ENCODE peak calls at places on chromosome 1, in five cellular contexts. One of them, this sample, is unnamed.

GRCh38 chr1:17633654-17634053 is 94.2 kb downstream of the ARHGEF10L start:
- DNase-seq in kidney epithelial cell: no peak
- DNase-seq in psoas muscle: no peak
- DNase-seq in fibroblast of lung: peak
- DNase-seq in upper lobe of right lung: no peak
- DNase-seq in this sample: peak

GRCh38 chr1:247212012-247212411 is 40.2 kb upstream of the ZNF124 start:
- DNase-seq in kidney epithelial cell: peak
- DNase-seq in psoas muscle: no peak
- DNase-seq in fibroblast of lung: no peak
- DNase-seq in upper lobe of right lung: no peak
- DNase-seq in this sample: peak

GRCh38 chr1:54973205-54973921 is 7.1 kb upstream of the TMEM61 start:
- DNase-seq in kidney epithelial cell: no peak
- DNase-seq in psoas muscle: peak
- DNase-seq in fibroblast of lung: peak
- DNase-seq in upper lobe of right lung: no peak
- DNase-seq in this sample: no peak

GRCh38 chr1:119935373-119935772 is 39.1 kb upstream of the ADAM30 start:
- DNase-seq in kidney epithelial cell: no peak
- DNase-seq in psoas muscle: no peak
- DNase-seq in fibroblast of lung: no peak
- DNase-seq in upper lobe of right lung: no peak
- DNase-seq in this sample: no peak

GRCh38 chr1:4624141-4624715 is 30.2 kb upstream of the AJAP1 start:
- DNase-seq in kidney epithelial cell: no peak
- DNase-seq in psoas muscle: no peak
- DNase-seq in fibroblast of lung: no peak
- DNase-seq in upper lobe of right lung: peak
- DNase-seq in this sample: no peak

GRCh38 chr1:14956579-14957195 is 196.9 kb upstream of the TMEM51 start:
- DNase-seq in kidney epithelial cell: no peak
- DNase-seq in psoas muscle: no peak
- DNase-seq in fibroblast of lung: no peak
- DNase-seq in upper lobe of right lung: no peak
- DNase-seq in this sample: no peak

GRCh38 chr1:66302810-66303209 is 231.1 kb upstream of the SGIP1 start:
- DNase-seq in kidney epithelial cell: peak
- DNase-seq in psoas muscle: no peak
- DNase-seq in fibroblast of lung: peak
- DNase-seq in upper lobe of right lung: no peak
- DNase-seq in this sample: peak

GRCh38 chr1:54314691-54315455 is 91.3 kb downstream of the SSBP3 start:
- DNase-seq in kidney epithelial cell: no peak
- DNase-seq in psoas muscle: no peak
- DNase-seq in fibroblast of lung: no peak
- DNase-seq in upper lobe of right lung: no peak
- DNase-seq in this sample: no peak

GRCh38 chr1:90104941-90105593 is 110.2 kb downstream of the ZNF326 start:
- DNase-seq in kidney epithelial cell: no peak
- DNase-seq in psoas muscle: no peak
- DNase-seq in fibroblast of lung: no peak
- DNase-seq in upper lobe of right lung: no peak
- DNase-seq in this sample: no peak

GRCh38 chr1:31183927-31184554 is 55.6 kb downstream of the NKAIN1 start:
- DNase-seq in kidney epithelial cell: no peak
- DNase-seq in psoas muscle: no peak
- DNase-seq in fibroblast of lung: no peak
- DNase-seq in upper lobe of right lung: no peak
- DNase-seq in this sample: no peak

GRCh38 chr1:47399841-47400144 is 16.3 kb upstream of the FOXE3 start:
- DNase-seq in kidney epithelial cell: no peak
- DNase-seq in psoas muscle: no peak
- DNase-seq in fibroblast of lung: no peak
- DNase-seq in upper lobe of right lung: no peak
- DNase-seq in this sample: no peak

GRCh38 chr1:116325922-116326321 is 47.1 kb upstream of the ATP1A1 start:
- DNase-seq in kidney epithelial cell: no peak
- DNase-seq in psoas muscle: peak
- DNase-seq in fibroblast of lung: no peak
- DNase-seq in upper lobe of right lung: no peak
- DNase-seq in this sample: no peak

GRCh38 chr1:223429313-223429731 is 36.1 kb downstream of the CCDC185 start:
- DNase-seq in kidney epithelial cell: no peak
- DNase-seq in psoas muscle: no peak
- DNase-seq in fibroblast of lung: peak
- DNase-seq in upper lobe of right lung: no peak
- DNase-seq in this sample: peak

GRCh38 chr1:167663002-167663772 is 33.2 kb downstream of the RCSD1 start:
- DNase-seq in kidney epithelial cell: no peak
- DNase-seq in psoas muscle: peak
- DNase-seq in fibroblast of lung: peak
- DNase-seq in upper lobe of right lung: no peak
- DNase-seq in this sample: peak

GRCh38 chr1:242585616-242586354 is 61.3 kb upstream of the PLD5 start:
- DNase-seq in kidney epithelial cell: no peak
- DNase-seq in psoas muscle: no peak
- DNase-seq in fibroblast of lung: no peak
- DNase-seq in upper lobe of right lung: no peak
- DNase-seq in this sample: no peak

GRCh38 chr1:56790036-56790435 is 29.2 kb downstream of the FYB2 start:
- DNase-seq in kidney epithelial cell: no peak
- DNase-seq in psoas muscle: no peak
- DNase-seq in fibroblast of lung: no peak
- DNase-seq in upper lobe of right lung: no peak
- DNase-seq in this sample: no peak

GRCh38 chr1:103142466-103142865 is 34.1 kb upstream of the COL11A1 start:
- DNase-seq in kidney epithelial cell: no peak
- DNase-seq in psoas muscle: no peak
- DNase-seq in fibroblast of lung: peak
- DNase-seq in upper lobe of right lung: no peak
- DNase-seq in this sample: no peak

GRCh38 chr1:207088161-207088560 is 499 bp upstream of the C4BPB start:
- DNase-seq in kidney epithelial cell: no peak
- DNase-seq in psoas muscle: no peak
- DNase-seq in fibroblast of lung: peak
- DNase-seq in upper lobe of right lung: no peak
- DNase-seq in this sample: no peak

GRCh38 chr1:230495021-230495550 is 69.0 kb upstream of the PGBD5 start:
- DNase-seq in kidney epithelial cell: no peak
- DNase-seq in psoas muscle: no peak
- DNase-seq in fibroblast of lung: no peak
- DNase-seq in upper lobe of right lung: no peak
- DNase-seq in this sample: no peak

GRCh38 chr1:118842462-118843201 is 145.5 kb downstream of the TBX15 start:
- DNase-seq in kidney epithelial cell: no peak
- DNase-seq in psoas muscle: no peak
- DNase-seq in fibroblast of lung: no peak
- DNase-seq in upper lobe of right lung: peak
- DNase-seq in this sample: no peak

GRCh38 chr1:93991269-93991668 is 82.0 kb upstream of the GCLM start:
- DNase-seq in kidney epithelial cell: no peak
- DNase-seq in psoas muscle: no peak
- DNase-seq in fibroblast of lung: no peak
- DNase-seq in upper lobe of right lung: no peak
- DNase-seq in this sample: no peak

GRCh38 chr1:234611153-234611798 is 1.3 kb upstream of the IRF2BP2 start:
- DNase-seq in kidney epithelial cell: no peak
- DNase-seq in psoas muscle: no peak
- DNase-seq in fibroblast of lung: peak
- DNase-seq in upper lobe of right lung: no peak
- DNase-seq in this sample: peak

GRCh38 chr1:236618507-236618906 is 14.2 kb upstream of the HEATR1 start:
- DNase-seq in kidney epithelial cell: no peak
- DNase-seq in psoas muscle: no peak
- DNase-seq in fibroblast of lung: no peak
- DNase-seq in upper lobe of right lung: no peak
- DNase-seq in this sample: no peak

GRCh38 chr1:101284622-101285218 is 47.9 kb downstream of the S1PR1 start:
- DNase-seq in kidney epithelial cell: no peak
- DNase-seq in psoas muscle: no peak
- DNase-seq in fibroblast of lung: no peak
- DNase-seq in upper lobe of right lung: no peak
- DNase-seq in this sample: no peak

GRCh38 chr1:94323311-94324167 is 86.2 kb upstream of the ARHGAP29 start:
- DNase-seq in kidney epithelial cell: no peak
- DNase-seq in psoas muscle: no peak
- DNase-seq in fibroblast of lung: peak
- DNase-seq in upper lobe of right lung: no peak
- DNase-seq in this sample: peak

GRCh38 chr1:187626056-187626455 is 797.3 kb downstream of the PLA2G4A start:
- DNase-seq in kidney epithelial cell: no peak
- DNase-seq in psoas muscle: no peak
- DNase-seq in fibroblast of lung: no peak
- DNase-seq in upper lobe of right lung: no peak
- DNase-seq in this sample: peak

GRCh38 chr1:42013881-42014470 is 95.3 kb upstream of the HIVEP3 start:
- DNase-seq in kidney epithelial cell: no peak
- DNase-seq in psoas muscle: no peak
- DNase-seq in fibroblast of lung: no peak
- DNase-seq in upper lobe of right lung: no peak
- DNase-seq in this sample: no peak

GRCh38 chr1:8396083-8396911 is 78.4 kb downstream of the SLC45A1 start:
- DNase-seq in kidney epithelial cell: no peak
- DNase-seq in psoas muscle: no peak
- DNase-seq in fibroblast of lung: peak
- DNase-seq in upper lobe of right lung: no peak
- DNase-seq in this sample: no peak

GRCh38 chr1:8394456-8395321 is 76.8 kb downstream of the SLC45A1 start:
- DNase-seq in kidney epithelial cell: no peak
- DNase-seq in psoas muscle: no peak
- DNase-seq in fibroblast of lung: peak
- DNase-seq in upper lobe of right lung: no peak
- DNase-seq in this sample: peak

GRCh38 chr1:8397511-8397910 is 79.6 kb downstream of the SLC45A1 start:
- DNase-seq in kidney epithelial cell: no peak
- DNase-seq in psoas muscle: no peak
- DNase-seq in fibroblast of lung: no peak
- DNase-seq in upper lobe of right lung: no peak
- DNase-seq in this sample: no peak

GRCh38 chr1:8396912-8397406 is 79.0 kb downstream of the SLC45A1 start:
- DNase-seq in kidney epithelial cell: peak
- DNase-seq in psoas muscle: peak
- DNase-seq in fibroblast of lung: peak
- DNase-seq in upper lobe of right lung: no peak
- DNase-seq in this sample: peak

GRCh38 chr1:8395433-8395866 is 77.5 kb downstream of the SLC45A1 start:
- DNase-seq in kidney epithelial cell: no peak
- DNase-seq in psoas muscle: no peak
- DNase-seq in fibroblast of lung: peak
- DNase-seq in upper lobe of right lung: no peak
- DNase-seq in this sample: no peak
- TF ChIP-seq CTCF in kidney epithelial cell: no peak
- TF ChIP-seq CTCF in psoas muscle: no peak
- TF ChIP-seq CTCF in fibroblast of lung: no peak
- TF ChIP-seq CTCF in upper lobe of right lung: no peak
- TF ChIP-seq CTCF in this sample: no peak

DNA sequence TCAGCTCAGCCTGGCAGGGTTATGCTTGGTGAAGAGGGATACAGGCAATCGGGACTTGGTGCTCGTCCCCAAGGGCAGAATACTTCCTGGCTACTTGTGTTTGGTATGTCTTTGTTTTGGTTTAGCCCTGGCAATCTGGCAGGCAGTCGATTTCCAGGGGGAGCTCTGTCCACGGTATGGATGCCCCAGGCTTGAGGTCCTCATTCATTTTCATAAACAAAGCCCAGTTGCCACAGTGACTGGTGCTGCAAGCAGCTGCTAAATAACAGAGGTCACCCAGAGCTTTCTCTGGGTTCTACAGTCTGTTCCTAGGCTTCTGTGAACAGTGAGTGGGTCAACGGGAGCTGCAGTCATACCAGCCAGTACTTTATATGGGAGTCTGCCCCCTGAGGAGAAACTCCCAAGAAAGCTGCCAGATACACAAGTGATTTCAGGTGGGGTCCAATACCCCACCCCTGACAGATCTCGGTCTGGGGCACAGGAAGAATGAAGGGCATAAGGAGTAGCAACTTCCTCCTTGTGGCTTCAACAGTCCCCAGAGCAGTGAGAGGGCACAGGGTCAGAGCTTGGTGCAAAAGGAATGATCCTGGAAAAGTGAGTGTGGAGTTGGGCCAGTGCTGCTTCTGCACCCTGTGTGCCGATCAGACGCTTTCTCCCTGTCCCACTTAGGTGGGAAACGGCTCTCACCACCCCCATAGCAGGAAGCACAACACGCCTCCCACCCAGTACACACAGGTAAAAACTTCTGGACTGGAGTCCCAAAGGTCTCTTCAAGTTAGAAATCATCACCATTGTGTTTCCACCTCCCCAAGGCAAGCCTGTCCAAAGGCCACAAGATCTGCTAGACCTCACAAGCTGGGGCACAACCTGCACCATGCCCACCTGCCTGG is 55.5 kb downstream of the TGFBR3 start:
- DNase-seq in kidney epithelial cell: no peak
- DNase-seq in psoas muscle: peak
- DNase-seq in fibroblast of lung: peak
- DNase-seq in upper lobe of right lung: peak
- DNase-seq in this sample: no peak
- TF ChIP-seq CTCF in kidney epithelial cell: peak
- TF ChIP-seq CTCF in psoas muscle: peak
- TF ChIP-seq CTCF in fibroblast of lung: peak
- TF ChIP-seq CTCF in upper lobe of right lung: peak
- TF ChIP-seq CTCF in this sample: peak

DNA sequence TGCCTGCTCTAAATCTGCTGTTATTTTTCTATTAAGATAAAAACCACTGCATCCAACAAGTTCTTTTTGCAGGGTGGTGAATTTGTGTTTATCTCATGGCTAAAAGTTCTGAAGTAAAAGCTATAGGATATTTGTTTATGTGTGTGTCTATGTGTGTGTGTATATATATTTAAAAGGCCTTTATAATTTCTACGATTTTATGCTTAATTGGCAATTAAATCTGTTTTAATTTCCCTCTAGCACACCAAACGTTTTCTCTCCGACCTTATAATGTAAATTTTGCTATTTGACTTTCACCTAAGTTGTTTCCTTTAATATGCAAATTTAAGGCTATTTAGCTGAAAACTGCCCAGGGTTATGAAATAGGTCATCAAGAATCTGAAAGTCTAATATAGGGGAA is 19.8 kb upstream of the HPDL start:
- DNase-seq in kidney epithelial cell: no peak
- DNase-seq in psoas muscle: no peak
- DNase-seq in fibroblast of lung: no peak
- DNase-seq in upper lobe of right lung: no peak
- DNase-seq in this sample: no peak
- TF ChIP-seq CTCF in kidney epithelial cell: no peak
- TF ChIP-seq CTCF in psoas muscle: no peak
- TF ChIP-seq CTCF in fibroblast of lung: no peak
- TF ChIP-seq CTCF in upper lobe of right lung: no peak
- TF ChIP-seq CTCF in this sample: no peak

GRCh38 chr1:39272027-39272790 is 67.7 kb downstream of the MACF1 start:
- DNase-seq in kidney epithelial cell: no peak
- DNase-seq in psoas muscle: no peak
- DNase-seq in fibroblast of lung: peak
- DNase-seq in upper lobe of right lung: no peak
- DNase-seq in this sample: no peak
- TF ChIP-seq CTCF in kidney epithelial cell: no peak
- TF ChIP-seq CTCF in psoas muscle: no peak
- TF ChIP-seq CTCF in fibroblast of lung: no peak
- TF ChIP-seq CTCF in upper lobe of right lung: no peak
- TF ChIP-seq CTCF in this sample: no peak

This sample was measured in foreskin keratinocyte.